ENCODE peak calls at places on chromosomes 6 and 20, in five cellular contexts. R is astrocyte of the spinal cord, W is progenitor cell of endocrine pancreas, Z is heart right ventricle, Y is A549. O is an unnamed sample.

GRCh38 chr20:24960861-24961260 is 11.8 kb downstream of the CST7 start:
- DNase-seq in R (no peak), W (no peak), Z (no peak), Y (no peak), O (no peak)

GRCh38 chr6:160077526-160077925 is 44.1 kb upstream of the SLC22A1 start:
- DNase-seq in R (peak), W (no peak), Z (no peak), Y (no peak), O (peak)

GRCh38 chr6:41728073-41728936 is 7.1 kb downstream of the TFEB start:
- DNase-seq in R (no peak), W (no peak), Z (no peak), Y (no peak), O (no peak)

GRCh38 chr6:125114248-125114858 is 39.2 kb upstream of the TPD52L1 start:
- DNase-seq in R (peak), W (no peak), Z (no peak), Y (peak), O (peak)

GRCh38 chr6:52368002-52368401 is 6.1 kb downstream of the PAQR8 start:
- DNase-seq in R (no peak), W (no peak), Z (no peak), Y (no peak), O (no peak)

GRCh38 chr6:159758031-159759001 is 3.5 kb upstream of the ACAT2 start:
- DNase-seq in R (peak), W (no peak), Z (no peak), Y (peak), O (peak)

GRCh38 chr20:32702706-32703425 is 29.1 kb upstream of the C20orf203 start:
- DNase-seq in R (no peak), W (no peak), Z (no peak), Y (no peak), O (no peak)

GRCh38 chr20:38445901-38446425 is 10.8 kb upstream of the SNHG17 start:
- DNase-seq in R (no peak), W (no peak), Z (no peak), Y (no peak), O (no peak)

GRCh38 chr6:26232950-26233607 is 131.9 kb upstream of the BTN3A2 start:
- DNase-seq in R (peak), W (no peak), Z (no peak), Y (no peak), O (peak)

GRCh38 chr20:658731-659291 is 5.8 kb upstream of the SRXN1 start:
- DNase-seq in R (no peak), W (no peak), Z (no peak), Y (no peak), O (no peak)

GRCh38 chr6:126811307-126811706 is 307.2 kb upstream of the RSPO3 start:
- DNase-seq in R (peak), W (no peak), Z (no peak), Y (no peak), O (no peak)

GRCh38 chr6:157151029-157151428 is 172.3 kb downstream of the TMEM242 start:
- DNase-seq in R (peak), W (no peak), Z (no peak), Y (no peak), O (no peak)

GRCh38 chr6:4703367-4703766 is 72.8 kb upstream of the CDYL start:
- DNase-seq in R (no peak), W (no peak), Z (no peak), Y (no peak), O (no peak)

GRCh38 chr6:2204272-2204671 is 41.1 kb downstream of the GMDS start:
- DNase-seq in R (no peak), W (no peak), Z (no peak), Y (no peak), O (no peak)

GRCh38 chr6:89297695-89298351 is 17.3 kb downstream of the GABRR2 start:
- DNase-seq in R (peak), W (no peak), Z (no peak), Y (peak), O (peak)

GRCh38 chr6:147441751-147442150 is 66.7 kb upstream of the SAMD5 start:
- DNase-seq in R (no peak), W (no peak), Z (no peak), Y (no peak), O (no peak)

GRCh38 chr6:166402582-166403277 is 20.0 kb upstream of the MPC1 start:
- DNase-seq in R (no peak), W (no peak), Z (no peak), Y (no peak), O (peak)

GRCh38 chr6:16639689-16640480 is 121.4 kb downstream of the ATXN1 start:
- DNase-seq in R (peak), W (no peak), Z (no peak), Y (peak), O (peak)

GRCh38 chr6:52499681-52500239 is 77.1 kb downstream of the TRAM2 start:
- DNase-seq in R (no peak), W (no peak), Z (peak), Y (no peak), O (no peak)

GRCh38 chr6:37507690-37508421 is 8.2 kb upstream of the CCDC167 start:
- DNase-seq in R (no peak), W (no peak), Z (no peak), Y (no peak), O (no peak)

GRCh38 chr6:12555267-12555666 is 161.3 kb upstream of the PHACTR1 start:
- DNase-seq in R (peak), W (no peak), Z (no peak), Y (no peak), O (peak)

DNA sequence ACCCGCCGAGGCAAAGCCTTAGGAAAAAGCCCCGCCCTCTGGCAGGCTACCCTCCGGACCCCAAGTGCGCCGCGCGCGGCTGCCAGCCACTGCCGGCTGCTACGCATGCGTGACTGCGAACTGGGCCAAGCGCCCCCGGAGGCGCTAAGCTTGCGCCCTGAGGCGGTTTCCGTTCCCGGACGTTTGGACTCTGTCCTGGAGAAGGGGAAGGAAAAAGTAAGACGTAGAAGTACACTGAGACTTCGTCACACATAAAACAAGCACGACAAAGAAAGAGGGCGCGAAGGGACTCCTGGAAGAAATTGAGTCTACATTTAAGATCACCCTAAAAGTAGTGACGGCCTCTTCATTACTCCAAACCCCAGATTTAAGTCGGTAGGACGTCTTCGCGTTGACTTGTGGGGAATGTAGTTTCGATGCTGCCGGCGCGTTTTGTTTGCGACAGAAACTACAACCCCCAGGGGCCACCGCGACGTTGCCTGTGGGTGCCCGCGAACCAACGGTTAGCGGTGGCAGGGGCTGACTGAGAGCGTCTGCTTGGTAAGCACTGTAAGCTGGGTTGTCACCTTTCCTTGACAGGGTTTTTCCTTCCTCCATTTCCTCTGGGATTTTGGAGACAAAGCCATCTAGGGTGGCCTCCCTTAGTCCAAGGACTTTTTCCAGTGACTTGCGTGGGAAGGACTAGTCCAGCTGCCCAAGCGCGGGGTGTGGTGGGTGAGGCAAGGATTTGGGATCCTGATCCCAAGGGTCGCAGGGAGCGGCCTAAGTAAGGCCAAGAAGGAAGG is at the start of gene CEP57L1:
- DNase-seq in R (peak), W (peak), Z (peak), Y (peak), O (peak)
- TF ChIP-seq CTCF in R (no peak), W (peak), Z (no peak), Y (no peak), O (peak)

GRCh38 chr20:59159091-59159821 is 4.4 kb upstream of the ZNF831 start:
- DNase-seq in R (no peak), W (no peak), Z (no peak), Y (no peak), O (no peak)
- TF ChIP-seq CTCF in R (no peak), W (no peak), Z (no peak), Y (no peak), O (no peak)

GRCh38 chr6:103273048-103273447 is 1586.7 kb downstream of the HACE1 start:
- DNase-seq in R (no peak), W (no peak), Z (no peak), Y (no peak), O (no peak)
- TF ChIP-seq CTCF in R (peak), W (peak), Z (no peak), Y (no peak), O (peak)

DNA sequence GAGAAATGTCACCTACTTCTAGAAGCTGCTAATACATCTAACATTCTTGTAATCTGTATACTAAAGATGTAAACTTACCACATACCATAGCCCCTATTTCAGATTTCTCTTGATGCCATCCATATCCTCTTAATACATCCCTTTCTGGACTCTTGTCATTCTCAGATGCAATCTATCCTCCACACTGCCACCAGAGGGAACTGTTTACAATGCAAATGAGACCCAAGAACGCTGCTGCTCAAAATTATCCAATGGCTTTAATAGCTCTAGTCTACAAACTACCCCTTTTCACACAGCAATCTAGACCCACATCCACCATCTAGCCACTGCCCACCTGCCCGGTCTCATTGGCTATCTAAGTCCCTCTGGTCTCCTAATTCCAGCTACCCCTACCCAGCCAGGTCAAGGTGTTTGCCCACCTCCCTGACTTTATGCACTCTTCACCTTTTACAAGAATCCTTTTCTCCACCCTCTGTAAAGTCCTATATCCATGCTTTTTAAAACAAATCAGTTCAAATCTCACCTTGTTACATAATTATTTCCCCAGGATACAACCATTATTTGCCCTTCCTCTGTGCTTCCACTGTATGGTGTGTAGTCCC is 14.8 kb downstream of the FAXC start:
- DNase-seq in R (peak), W (no peak), Z (no peak), Y (peak), O (peak)
- TF ChIP-seq CTCF in R (peak), W (peak), Z (no peak), Y (peak), O (peak)

DNA sequence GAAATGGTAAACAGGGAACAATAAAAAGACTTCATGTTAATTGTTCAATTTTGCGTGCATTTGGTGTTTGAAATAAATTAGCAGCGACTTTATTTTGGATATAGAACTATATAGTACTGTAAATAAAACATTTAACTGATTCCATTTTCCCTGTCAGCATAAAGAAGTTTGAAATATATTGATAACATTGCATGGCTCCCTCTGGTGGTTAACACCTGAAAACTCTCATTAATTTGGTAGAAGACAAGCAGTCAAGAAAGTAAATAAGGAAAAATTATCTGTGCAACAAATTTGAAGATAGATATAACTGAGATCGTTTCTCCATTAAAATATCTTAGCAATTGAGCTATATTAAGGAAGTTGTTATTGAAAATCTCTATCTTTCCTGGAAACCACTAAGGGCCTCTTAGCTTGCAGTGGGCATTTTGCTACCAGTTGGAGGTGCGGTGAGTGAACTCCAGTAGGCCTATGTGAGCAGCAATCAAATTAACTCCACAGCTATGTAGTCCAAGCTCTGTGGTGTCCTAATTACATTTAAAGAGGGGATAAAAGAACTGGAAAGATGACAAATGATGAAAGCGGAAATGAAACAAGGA is 435.7 kb upstream of the FKBP1C start:
- DNase-seq in R (no peak), W (no peak), Z (no peak), Y (peak), O (no peak)
- TF ChIP-seq CTCF in R (no peak), W (peak), Z (no peak), Y (peak), O (peak)

GRCh38 chr6:144216668-144217218 is 66.4 kb downstream of the STX11 start:
- DNase-seq in R (no peak), W (no peak), Z (peak), Y (peak), O (peak)
- TF ChIP-seq CTCF in R (no peak), W (no peak), Z (no peak), Y (no peak), O (no peak)

GRCh38 chr20:48448601-48449384 is 379.0 kb downstream of the PREX1 start:
- DNase-seq in R (no peak), W (no peak), Z (no peak), Y (no peak), O (no peak)

GRCh38 chr20:48447456-48447855 is 380.3 kb downstream of the PREX1 start:
- DNase-seq in R (no peak), W (no peak), Z (no peak), Y (no peak), O (no peak)

GRCh38 chr20:48454721-48455490 is 372.9 kb downstream of the PREX1 start:
- DNase-seq in R (no peak), W (no peak), Z (no peak), Y (no peak), O (no peak)

GRCh38 chr20:48453477-48454093 is 374.2 kb downstream of the PREX1 start:
- DNase-seq in R (no peak), W (no peak), Z (no peak), Y (no peak), O (no peak)

DNA sequence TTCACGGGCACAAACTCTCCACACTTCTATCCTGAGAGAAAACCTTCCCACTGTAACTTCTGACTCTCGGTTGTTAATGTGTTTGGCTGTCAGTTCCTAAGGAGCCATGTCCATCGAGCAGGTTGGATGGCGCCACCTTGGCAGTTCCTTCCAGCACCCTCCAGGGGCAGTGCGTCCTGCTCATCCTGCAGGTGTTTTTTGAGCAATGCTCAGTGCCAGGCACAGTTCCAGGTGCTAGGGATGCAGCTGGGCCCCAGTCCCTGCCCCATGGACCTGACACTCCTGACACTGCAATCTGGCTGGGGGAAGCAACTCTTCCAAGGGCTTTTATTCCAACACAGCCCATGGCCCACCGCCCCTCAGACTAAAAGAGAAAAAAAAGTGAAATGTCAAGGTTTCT is 376.4 kb downstream of the PREX1 start:
- DNase-seq in R (no peak), W (no peak), Z (no peak), Y (no peak), O (no peak)
- TF ChIP-seq CTCF in R (no peak), W (no peak), Z (no peak), Y (no peak), O (no peak)

GRCh38 chr6:111301914-111302313 is 181.1 kb downstream of the REV3L start:
- DNase-seq in R (no peak), W (no peak), Z (no peak), Y (no peak), O (no peak)

GRCh38 chr6:111307275-111307858 is 175.7 kb downstream of the REV3L start:
- DNase-seq in R (no peak), W (no peak), Z (no peak), Y (no peak), O (no peak)

GRCh38 chr6:111306104-111306888 is 176.7 kb downstream of the REV3L start:
- DNase-seq in R (no peak), W (no peak), Z (no peak), Y (no peak), O (no peak)
- TF ChIP-seq CTCF in R (no peak), W (no peak), Z (no peak), Y (no peak), O (no peak)

GRCh38 chr20:4773736-4774135 is 52.0 kb downstream of the PRND start:
- DNase-seq in R (no peak), W (no peak), Z (no peak), Y (no peak), O (no peak)
- TF ChIP-seq CTCF in R (no peak), W (no peak), Z (no peak), Y (no peak), O (no peak)